ENCODE peak calls at places on chromosomes 5 and 9, in nine cellular contexts. One of them, this sample, is unnamed.

GRCh38 chr9:97635026-97635425 is 1.4 kb downstream of the NCBP1 start:
- DNase-seq in activated CD8-positive, alpha-beta memory T cell treated with anti-CD3 and anti-CD28 coated beads, Interleukin-2, amount 10 ng/mL, durations not matched to agents 7 days and 5 days: no peak
- DNase-seq in T-helper 9 cell: no peak
- DNase-seq in breast epithelium: no peak
- DNase-seq in Calu3: no peak
- DNase-seq in posterior vena cava: no peak
- DNase-seq in NCI-H2081: no peak
- DNase-seq in lower leg skin: no peak
- DNase-seq in erythroblast: no peak
- DNase-seq in this sample: no peak

GRCh38 chr5:135993894-135994514 is 34.8 kb upstream of the TGFBI start:
- DNase-seq in activated CD8-positive, alpha-beta memory T cell treated with anti-CD3 and anti-CD28 coated beads, Interleukin-2, amount 10 ng/mL, durations not matched to agents 7 days and 5 days: no peak
- DNase-seq in Calu3: no peak
- DNase-seq in breast epithelium: no peak
- DNase-seq in erythroblast: no peak
- DNase-seq in NCI-H2081: no peak
- DNase-seq in lower leg skin: no peak
- DNase-seq in T-helper 9 cell: no peak
- DNase-seq in posterior vena cava: no peak
- DNase-seq in this sample: no peak

GRCh38 chr9:84512493-84512892 is 157.0 kb upstream of the NTRK2 start:
- DNase-seq in T-helper 9 cell: no peak
- DNase-seq in Calu3: no peak
- DNase-seq in NCI-H2081: no peak
- DNase-seq in lower leg skin: no peak
- DNase-seq in erythroblast: no peak
- DNase-seq in activated CD8-positive, alpha-beta memory T cell treated with anti-CD3 and anti-CD28 coated beads, Interleukin-2, amount 10 ng/mL, durations not matched to agents 7 days and 5 days: no peak
- DNase-seq in breast epithelium: no peak
- DNase-seq in posterior vena cava: no peak
- DNase-seq in this sample: no peak

GRCh38 chr5:31049933-31050704 is 143.4 kb upstream of the CDH6 start:
- DNase-seq in breast epithelium: no peak
- DNase-seq in NCI-H2081: no peak
- DNase-seq in erythroblast: no peak
- DNase-seq in T-helper 9 cell: no peak
- DNase-seq in Calu3: no peak
- DNase-seq in lower leg skin: no peak
- DNase-seq in posterior vena cava: no peak
- DNase-seq in activated CD8-positive, alpha-beta memory T cell treated with anti-CD3 and anti-CD28 coated beads, Interleukin-2, amount 10 ng/mL, durations not matched to agents 7 days and 5 days: no peak
- DNase-seq in this sample: no peak

GRCh38 chr9:135060461-135061116 is 26.9 kb upstream of the OLFM1 start:
- DNase-seq in NCI-H2081: no peak
- DNase-seq in lower leg skin: peak
- DNase-seq in breast epithelium: no peak
- DNase-seq in Calu3: no peak
- DNase-seq in posterior vena cava: peak
- DNase-seq in activated CD8-positive, alpha-beta memory T cell treated with anti-CD3 and anti-CD28 coated beads, Interleukin-2, amount 10 ng/mL, durations not matched to agents 7 days and 5 days: no peak
- DNase-seq in erythroblast: no peak
- DNase-seq in T-helper 9 cell: no peak
- DNase-seq in this sample: no peak

GRCh38 chr5:15013654-15014463 is 142.3 kb upstream of the ANKH start:
- DNase-seq in Calu3: no peak
- DNase-seq in posterior vena cava: no peak
- DNase-seq in NCI-H2081: peak
- DNase-seq in T-helper 9 cell: no peak
- DNase-seq in activated CD8-positive, alpha-beta memory T cell treated with anti-CD3 and anti-CD28 coated beads, Interleukin-2, amount 10 ng/mL, durations not matched to agents 7 days and 5 days: no peak
- DNase-seq in erythroblast: peak
- DNase-seq in lower leg skin: no peak
- DNase-seq in breast epithelium: no peak
- DNase-seq in this sample: no peak

GRCh38 chr5:129591508-129592160 is 131.5 kb downstream of the ADAMTS19 start:
- DNase-seq in posterior vena cava: no peak
- DNase-seq in T-helper 9 cell: no peak
- DNase-seq in breast epithelium: no peak
- DNase-seq in activated CD8-positive, alpha-beta memory T cell treated with anti-CD3 and anti-CD28 coated beads, Interleukin-2, amount 10 ng/mL, durations not matched to agents 7 days and 5 days: no peak
- DNase-seq in Calu3: no peak
- DNase-seq in erythroblast: no peak
- DNase-seq in lower leg skin: no peak
- DNase-seq in NCI-H2081: no peak
- DNase-seq in this sample: no peak

GRCh38 chr9:120183615-120184014 is 396.4 kb downstream of the CDK5RAP2 start:
- DNase-seq in NCI-H2081: no peak
- DNase-seq in posterior vena cava: no peak
- DNase-seq in activated CD8-positive, alpha-beta memory T cell treated with anti-CD3 and anti-CD28 coated beads, Interleukin-2, amount 10 ng/mL, durations not matched to agents 7 days and 5 days: no peak
- DNase-seq in Calu3: no peak
- DNase-seq in breast epithelium: no peak
- DNase-seq in erythroblast: no peak
- DNase-seq in lower leg skin: no peak
- DNase-seq in T-helper 9 cell: no peak
- DNase-seq in this sample: no peak

GRCh38 chr5:142290574-142291299 is 34.1 kb downstream of the SPRY4 start:
- DNase-seq in T-helper 9 cell: no peak
- DNase-seq in NCI-H2081: no peak
- DNase-seq in erythroblast: peak
- DNase-seq in Calu3: no peak
- DNase-seq in posterior vena cava: no peak
- DNase-seq in activated CD8-positive, alpha-beta memory T cell treated with anti-CD3 and anti-CD28 coated beads, Interleukin-2, amount 10 ng/mL, durations not matched to agents 7 days and 5 days: no peak
- DNase-seq in breast epithelium: no peak
- DNase-seq in lower leg skin: no peak
- DNase-seq in this sample: no peak

GRCh38 chr5:170105643-170106611 is at the start of gene FOXI1:
- DNase-seq in NCI-H2081: no peak
- DNase-seq in posterior vena cava: no peak
- DNase-seq in erythroblast: no peak
- DNase-seq in lower leg skin: peak
- DNase-seq in Calu3: peak
- DNase-seq in T-helper 9 cell: no peak
- DNase-seq in breast epithelium: no peak
- DNase-seq in activated CD8-positive, alpha-beta memory T cell treated with anti-CD3 and anti-CD28 coated beads, Interleukin-2, amount 10 ng/mL, durations not matched to agents 7 days and 5 days: peak
- DNase-seq in this sample: peak

GRCh38 chr5:12016149-12016740 is 112.0 kb upstream of the CTNND2 start:
- DNase-seq in Calu3: no peak
- DNase-seq in lower leg skin: no peak
- DNase-seq in activated CD8-positive, alpha-beta memory T cell treated with anti-CD3 and anti-CD28 coated beads, Interleukin-2, amount 10 ng/mL, durations not matched to agents 7 days and 5 days: no peak
- DNase-seq in NCI-H2081: no peak
- DNase-seq in T-helper 9 cell: no peak
- DNase-seq in breast epithelium: no peak
- DNase-seq in posterior vena cava: no peak
- DNase-seq in erythroblast: no peak
- DNase-seq in this sample: no peak

GRCh38 chr5:179792612-179793469 is 945 bp upstream of the LTC4S start:
- DNase-seq in posterior vena cava: peak
- DNase-seq in NCI-H2081: no peak
- DNase-seq in breast epithelium: no peak
- DNase-seq in T-helper 9 cell: no peak
- DNase-seq in Calu3: no peak
- DNase-seq in lower leg skin: no peak
- DNase-seq in activated CD8-positive, alpha-beta memory T cell treated with anti-CD3 and anti-CD28 coated beads, Interleukin-2, amount 10 ng/mL, durations not matched to agents 7 days and 5 days: no peak
- DNase-seq in erythroblast: no peak
- DNase-seq in this sample: no peak

GRCh38 chr9:91384954-91385353 is 23.2 kb upstream of the AUH start:
- DNase-seq in T-helper 9 cell: no peak
- DNase-seq in erythroblast: no peak
- DNase-seq in lower leg skin: no peak
- DNase-seq in Calu3: no peak
- DNase-seq in posterior vena cava: no peak
- DNase-seq in NCI-H2081: no peak
- DNase-seq in activated CD8-positive, alpha-beta memory T cell treated with anti-CD3 and anti-CD28 coated beads, Interleukin-2, amount 10 ng/mL, durations not matched to agents 7 days and 5 days: no peak
- DNase-seq in breast epithelium: no peak
- DNase-seq in this sample: no peak

GRCh38 chr5:58963361-58963760 is 380.5 kb downstream of the RAB3C start:
- DNase-seq in T-helper 9 cell: no peak
- DNase-seq in breast epithelium: no peak
- DNase-seq in NCI-H2081: no peak
- DNase-seq in erythroblast: no peak
- DNase-seq in posterior vena cava: no peak
- DNase-seq in Calu3: no peak
- DNase-seq in activated CD8-positive, alpha-beta memory T cell treated with anti-CD3 and anti-CD28 coated beads, Interleukin-2, amount 10 ng/mL, durations not matched to agents 7 days and 5 days: no peak
- DNase-seq in lower leg skin: no peak
- DNase-seq in this sample: no peak

GRCh38 chr9:27276182-27277030 is 20.5 kb downstream of the EQTN start:
- DNase-seq in T-helper 9 cell: no peak
- DNase-seq in posterior vena cava: no peak
- DNase-seq in lower leg skin: no peak
- DNase-seq in breast epithelium: no peak
- DNase-seq in Calu3: peak
- DNase-seq in erythroblast: peak
- DNase-seq in NCI-H2081: peak
- DNase-seq in activated CD8-positive, alpha-beta memory T cell treated with anti-CD3 and anti-CD28 coated beads, Interleukin-2, amount 10 ng/mL, durations not matched to agents 7 days and 5 days: no peak
- DNase-seq in this sample: no peak

GRCh38 chr5:119378075-119378699 is 22.4 kb downstream of the TNFAIP8 start:
- DNase-seq in T-helper 9 cell: no peak
- DNase-seq in erythroblast: no peak
- DNase-seq in NCI-H2081: no peak
- DNase-seq in activated CD8-positive, alpha-beta memory T cell treated with anti-CD3 and anti-CD28 coated beads, Interleukin-2, amount 10 ng/mL, durations not matched to agents 7 days and 5 days: no peak
- DNase-seq in posterior vena cava: no peak
- DNase-seq in breast epithelium: no peak
- DNase-seq in lower leg skin: no peak
- DNase-seq in Calu3: no peak
- DNase-seq in this sample: no peak

GRCh38 chr5:96257904-96258303 is 175.1 kb downstream of the PCSK1 start:
- DNase-seq in posterior vena cava: no peak
- DNase-seq in activated CD8-positive, alpha-beta memory T cell treated with anti-CD3 and anti-CD28 coated beads, Interleukin-2, amount 10 ng/mL, durations not matched to agents 7 days and 5 days: no peak
- DNase-seq in T-helper 9 cell: no peak
- DNase-seq in erythroblast: no peak
- DNase-seq in breast epithelium: no peak
- DNase-seq in lower leg skin: no peak
- DNase-seq in Calu3: no peak
- DNase-seq in NCI-H2081: no peak
- DNase-seq in this sample: no peak

GRCh38 chr5:160315968-160316367 is 3.6 kb upstream of the CCNJL start:
- DNase-seq in T-helper 9 cell: no peak
- DNase-seq in Calu3: peak
- DNase-seq in NCI-H2081: peak
- DNase-seq in posterior vena cava: no peak
- DNase-seq in lower leg skin: no peak
- DNase-seq in activated CD8-positive, alpha-beta memory T cell treated with anti-CD3 and anti-CD28 coated beads, Interleukin-2, amount 10 ng/mL, durations not matched to agents 7 days and 5 days: no peak
- DNase-seq in breast epithelium: no peak
- DNase-seq in erythroblast: peak
- DNase-seq in this sample: no peak

GRCh38 chr5:83503662-83504061 is 32.1 kb downstream of the VCAN start:
- DNase-seq in NCI-H2081: no peak
- DNase-seq in Calu3: no peak
- DNase-seq in lower leg skin: no peak
- DNase-seq in posterior vena cava: no peak
- DNase-seq in T-helper 9 cell: no peak
- DNase-seq in breast epithelium: no peak
- DNase-seq in activated CD8-positive, alpha-beta memory T cell treated with anti-CD3 and anti-CD28 coated beads, Interleukin-2, amount 10 ng/mL, durations not matched to agents 7 days and 5 days: no peak
- DNase-seq in erythroblast: no peak
- DNase-seq in this sample: no peak

GRCh38 chr9:111974092-111974681 is 77.6 kb downstream of the UGCG start:
- DNase-seq in T-helper 9 cell: no peak
- DNase-seq in erythroblast: no peak
- DNase-seq in NCI-H2081: peak
- DNase-seq in activated CD8-positive, alpha-beta memory T cell treated with anti-CD3 and anti-CD28 coated beads, Interleukin-2, amount 10 ng/mL, durations not matched to agents 7 days and 5 days: no peak
- DNase-seq in lower leg skin: peak
- DNase-seq in Calu3: peak
- DNase-seq in breast epithelium: peak
- DNase-seq in posterior vena cava: no peak
- DNase-seq in this sample: no peak

GRCh38 chr5:44887722-44888121 is 79.0 kb downstream of the MRPS30 start:
- DNase-seq in Calu3: no peak
- DNase-seq in erythroblast: no peak
- DNase-seq in lower leg skin: no peak
- DNase-seq in breast epithelium: no peak
- DNase-seq in posterior vena cava: no peak
- DNase-seq in NCI-H2081: no peak
- DNase-seq in activated CD8-positive, alpha-beta memory T cell treated with anti-CD3 and anti-CD28 coated beads, Interleukin-2, amount 10 ng/mL, durations not matched to agents 7 days and 5 days: no peak
- DNase-seq in T-helper 9 cell: no peak
- DNase-seq in this sample: no peak

GRCh38 chr5:10695055-10695649 is 65.9 kb downstream of the DAP start:
- DNase-seq in posterior vena cava: peak
- DNase-seq in breast epithelium: peak
- DNase-seq in T-helper 9 cell: no peak
- DNase-seq in erythroblast: peak
- DNase-seq in lower leg skin: no peak
- DNase-seq in Calu3: peak
- DNase-seq in activated CD8-positive, alpha-beta memory T cell treated with anti-CD3 and anti-CD28 coated beads, Interleukin-2, amount 10 ng/mL, durations not matched to agents 7 days and 5 days: no peak
- DNase-seq in NCI-H2081: peak
- DNase-seq in this sample: peak

GRCh38 chr5:124210106-124210918 is 536.1 kb downstream of the ZNF608 start:
- DNase-seq in posterior vena cava: no peak
- DNase-seq in NCI-H2081: no peak
- DNase-seq in T-helper 9 cell: no peak
- DNase-seq in breast epithelium: no peak
- DNase-seq in lower leg skin: no peak
- DNase-seq in activated CD8-positive, alpha-beta memory T cell treated with anti-CD3 and anti-CD28 coated beads, Interleukin-2, amount 10 ng/mL, durations not matched to agents 7 days and 5 days: no peak
- DNase-seq in Calu3: no peak
- DNase-seq in erythroblast: no peak
- DNase-seq in this sample: no peak

GRCh38 chr5:50415912-50416311 is 25.2 kb downstream of the EMB start:
- DNase-seq in lower leg skin: no peak
- DNase-seq in breast epithelium: no peak
- DNase-seq in NCI-H2081: no peak
- DNase-seq in posterior vena cava: no peak
- DNase-seq in activated CD8-positive, alpha-beta memory T cell treated with anti-CD3 and anti-CD28 coated beads, Interleukin-2, amount 10 ng/mL, durations not matched to agents 7 days and 5 days: peak
- DNase-seq in Calu3: no peak
- DNase-seq in T-helper 9 cell: no peak
- DNase-seq in erythroblast: no peak
- DNase-seq in this sample: no peak

GRCh38 chr9:34185778-34186551 is 7.1 kb downstream of the UBAP1 start:
- DNase-seq in T-helper 9 cell: no peak
- DNase-seq in NCI-H2081: no peak
- DNase-seq in posterior vena cava: peak
- DNase-seq in breast epithelium: peak
- DNase-seq in lower leg skin: peak
- DNase-seq in Calu3: peak
- DNase-seq in erythroblast: peak
- DNase-seq in activated CD8-positive, alpha-beta memory T cell treated with anti-CD3 and anti-CD28 coated beads, Interleukin-2, amount 10 ng/mL, durations not matched to agents 7 days and 5 days: peak
- DNase-seq in this sample: no peak

GRCh38 chr9:71648453-71648852 is 119.9 kb downstream of the CEMIP2 start:
- DNase-seq in erythroblast: no peak
- DNase-seq in NCI-H2081: no peak
- DNase-seq in posterior vena cava: no peak
- DNase-seq in breast epithelium: no peak
- DNase-seq in lower leg skin: no peak
- DNase-seq in activated CD8-positive, alpha-beta memory T cell treated with anti-CD3 and anti-CD28 coated beads, Interleukin-2, amount 10 ng/mL, durations not matched to agents 7 days and 5 days: no peak
- DNase-seq in Calu3: no peak
- DNase-seq in T-helper 9 cell: no peak
- DNase-seq in this sample: no peak

GRCh38 chr9:71858102-71858798 is 52.7 kb downstream of the ABHD17B start:
- DNase-seq in T-helper 9 cell: no peak
- DNase-seq in erythroblast: no peak
- DNase-seq in posterior vena cava: no peak
- DNase-seq in lower leg skin: no peak
- DNase-seq in activated CD8-positive, alpha-beta memory T cell treated with anti-CD3 and anti-CD28 coated beads, Interleukin-2, amount 10 ng/mL, durations not matched to agents 7 days and 5 days: no peak
- DNase-seq in breast epithelium: no peak
- DNase-seq in NCI-H2081: no peak
- DNase-seq in Calu3: no peak
- DNase-seq in this sample: no peak

GRCh38 chr5:133286483-133286882 is 234.7 kb downstream of the HSPA4 start:
- DNase-seq in posterior vena cava: no peak
- DNase-seq in NCI-H2081: no peak
- DNase-seq in activated CD8-positive, alpha-beta memory T cell treated with anti-CD3 and anti-CD28 coated beads, Interleukin-2, amount 10 ng/mL, durations not matched to agents 7 days and 5 days: no peak
- DNase-seq in erythroblast: no peak
- DNase-seq in breast epithelium: no peak
- DNase-seq in Calu3: no peak
- DNase-seq in T-helper 9 cell: no peak
- DNase-seq in lower leg skin: no peak
- DNase-seq in this sample: no peak

GRCh38 chr5:175538576-175538975 is 60.2 kb downstream of the SFXN1 start:
- DNase-seq in lower leg skin: no peak
- DNase-seq in Calu3: no peak
- DNase-seq in erythroblast: no peak
- DNase-seq in activated CD8-positive, alpha-beta memory T cell treated with anti-CD3 and anti-CD28 coated beads, Interleukin-2, amount 10 ng/mL, durations not matched to agents 7 days and 5 days: no peak
- DNase-seq in posterior vena cava: no peak
- DNase-seq in breast epithelium: no peak
- DNase-seq in NCI-H2081: no peak
- DNase-seq in T-helper 9 cell: no peak
- DNase-seq in this sample: no peak

GRCh38 chr5:112024769-112025168 is 267.8 kb upstream of the NREP start:
- DNase-seq in NCI-H2081: no peak
- DNase-seq in breast epithelium: no peak
- DNase-seq in T-helper 9 cell: no peak
- DNase-seq in Calu3: no peak
- DNase-seq in posterior vena cava: no peak
- DNase-seq in activated CD8-positive, alpha-beta memory T cell treated with anti-CD3 and anti-CD28 coated beads, Interleukin-2, amount 10 ng/mL, durations not matched to agents 7 days and 5 days: no peak
- DNase-seq in erythroblast: no peak
- DNase-seq in lower leg skin: no peak
- DNase-seq in this sample: no peak

GRCh38 chr5:100444961-100445360 is 90.2 kb upstream of the FAM174A start:
- DNase-seq in NCI-H2081: no peak
- DNase-seq in activated CD8-positive, alpha-beta memory T cell treated with anti-CD3 and anti-CD28 coated beads, Interleukin-2, amount 10 ng/mL, durations not matched to agents 7 days and 5 days: no peak
- DNase-seq in T-helper 9 cell: no peak
- DNase-seq in lower leg skin: no peak
- DNase-seq in Calu3: no peak
- DNase-seq in breast epithelium: no peak
- DNase-seq in posterior vena cava: no peak
- DNase-seq in erythroblast: no peak
- DNase-seq in this sample: no peak